ENCODE peak calls at places on chromosome 2, in nine cellular contexts. One of them, this sample, is unnamed.

GRCh38 chr2:10832228-10832936 is 19.8 kb upstream of the PDIA6 start:
- DNase-seq in EH: peak; percentile 70
- DNase-seq in A549: peak; percentile 88
- DNase-seq in CD8-positive, alpha-beta memory T cell: peak; percentile 72
- DNase-seq in substantia nigra: peak; percentile 44
- DNase-seq in NCI-H2081: peak; percentile 89
- DNase-seq in GM12891: peak; percentile 88
- DNase-seq in NCI-H1105: peak; percentile 77
- DNase-seq in GM23248: peak; percentile 88
- DNase-seq in this sample: no peak

GRCh38 chr2:54176577-54176976 is 61.2 kb downstream of the ACYP2 start:
- DNase-seq in EH: peak; percentile 67
- DNase-seq in A549: peak; percentile 42
- DNase-seq in CD8-positive, alpha-beta memory T cell: no peak
- DNase-seq in substantia nigra: no peak
- DNase-seq in NCI-H2081: peak; percentile 25
- DNase-seq in GM12891: no peak
- DNase-seq in NCI-H1105: no peak
- DNase-seq in GM23248: peak; percentile 66
- DNase-seq in this sample: peak; percentile 5

GRCh38 chr2:114442545-114442944 is at the start of gene DPP10:
- DNase-seq in EH: peak; percentile 0
- DNase-seq in A549: peak; percentile 10
- DNase-seq in CD8-positive, alpha-beta memory T cell: no peak
- DNase-seq in substantia nigra: no peak
- DNase-seq in NCI-H2081: no peak
- DNase-seq in GM12891: no peak
- DNase-seq in NCI-H1105: no peak
- DNase-seq in GM23248: peak; percentile 4
- DNase-seq in this sample: no peak

GRCh38 chr2:221850076-221850475 is 278.0 kb upstream of the EPHA4 start:
- DNase-seq in EH: no peak
- DNase-seq in A549: no peak
- DNase-seq in CD8-positive, alpha-beta memory T cell: no peak
- DNase-seq in substantia nigra: no peak
- DNase-seq in NCI-H2081: no peak
- DNase-seq in GM12891: no peak
- DNase-seq in NCI-H1105: no peak
- DNase-seq in GM23248: peak; percentile 38
- DNase-seq in this sample: no peak

GRCh38 chr2:176558574-176559140 is 289.4 kb downstream of the MTX2 start:
- DNase-seq in EH: no peak
- DNase-seq in A549: no peak
- DNase-seq in CD8-positive, alpha-beta memory T cell: no peak
- DNase-seq in substantia nigra: no peak
- DNase-seq in NCI-H2081: no peak
- DNase-seq in GM12891: no peak
- DNase-seq in NCI-H1105: no peak
- DNase-seq in GM23248: no peak
- DNase-seq in this sample: no peak

GRCh38 chr2:178072383-178073301 is at the start of gene PDE11A:
- DNase-seq in EH: peak; percentile 91
- DNase-seq in A549: peak; percentile 86
- DNase-seq in CD8-positive, alpha-beta memory T cell: no peak
- DNase-seq in substantia nigra: no peak
- DNase-seq in NCI-H2081: peak; percentile 88
- DNase-seq in GM12891: no peak
- DNase-seq in NCI-H1105: peak; percentile 56
- DNase-seq in GM23248: peak; percentile 93
- DNase-seq in this sample: peak; percentile 34

GRCh38 chr2:171086352-171087290 is 74.1 kb downstream of the TLK1 start:
- DNase-seq in EH: peak; percentile 75
- DNase-seq in A549: peak; percentile 62
- DNase-seq in CD8-positive, alpha-beta memory T cell: peak; percentile 5
- DNase-seq in substantia nigra: no peak
- DNase-seq in NCI-H2081: peak; percentile 24
- DNase-seq in GM12891: no peak
- DNase-seq in NCI-H1105: no peak
- DNase-seq in GM23248: peak; percentile 69
- DNase-seq in this sample: peak; percentile 0

GRCh38 chr2:9778471-9779402 is 64.5 kb upstream of the TAF1B start:
- DNase-seq in EH: no peak
- DNase-seq in A549: no peak
- DNase-seq in CD8-positive, alpha-beta memory T cell: no peak
- DNase-seq in substantia nigra: no peak
- DNase-seq in NCI-H2081: no peak
- DNase-seq in GM12891: no peak
- DNase-seq in NCI-H1105: no peak
- DNase-seq in GM23248: peak; percentile 64
- DNase-seq in this sample: no peak

This sample was measured in C1 segment of cervical spinal cord.